ENCODE peak calls at places on chromosomes 7 and 10, in eight cellular contexts. M is Calu3, I is spleen, H is left ventricle myocardium inferior, G is HT1080, D is putamen, O is HCEC 1CT, X is iris pigment epithelial cell. J is an unnamed sample.

GRCh38 chr7:132084776-132085388 is 491.4 kb downstream of the PLXNA4 start:
- DNase-seq in M (no peak), I (no peak), H (no peak), G (peak), D (no peak), O (no peak), X (peak), J (no peak)

GRCh38 chr7:141427134-141427533 is 124.1 kb upstream of the AGK start:
- DNase-seq in M (no peak), I (no peak), H (no peak), G (no peak), D (no peak), O (no peak), X (no peak), J (no peak)

GRCh38 chr10:118965636-118966035 is 63.9 kb upstream of the NANOS1 start:
- DNase-seq in M (no peak), I (no peak), H (no peak), G (no peak), D (no peak), O (peak), X (no peak), J (no peak)

GRCh38 chr10:6068422-6068821 is 6.3 kb upstream of the IL2RA start:
- DNase-seq in M (no peak), I (peak), H (peak), G (no peak), D (no peak), O (no peak), X (no peak), J (no peak)

GRCh38 chr10:132787253-132788179 is 1.6 kb upstream of the NKX6-2 start:
- DNase-seq in M (no peak), I (no peak), H (no peak), G (no peak), D (no peak), O (no peak), X (no peak), J (no peak)

GRCh38 chr10:43294241-43294658 is 27.4 kb upstream of the RASGEF1A start:
- DNase-seq in M (no peak), I (no peak), H (no peak), G (no peak), D (no peak), O (no peak), X (no peak), J (no peak)

GRCh38 chr10:43998021-43998809 is 349.5 kb upstream of the ZNF32 start:
- DNase-seq in M (no peak), I (no peak), H (no peak), G (no peak), D (no peak), O (no peak), X (no peak), J (no peak)

GRCh38 chr10:74922921-74923320 is 96.5 kb downstream of the KAT6B start:
- DNase-seq in M (no peak), I (no peak), H (no peak), G (peak), D (no peak), O (peak), X (peak), J (no peak)

GRCh38 chr10:51468424-51468823 is 231.0 kb downstream of the CSTF2T start:
- DNase-seq in M (no peak), I (no peak), H (no peak), G (no peak), D (no peak), O (no peak), X (no peak), J (no peak)

GRCh38 chr10:77188511-77188910 is 449.1 kb downstream of the KCNMA1 start:
- DNase-seq in M (no peak), I (no peak), H (no peak), G (peak), D (no peak), O (peak), X (peak), J (no peak)

GRCh38 chr10:14383266-14383665 is 52.5 kb upstream of the FRMD4A start:
- DNase-seq in M (no peak), I (no peak), H (no peak), G (peak), D (no peak), O (no peak), X (peak), J (no peak)

GRCh38 chr7:128783143-128783799 is 7.7 kb upstream of the OPN1SW start:
- DNase-seq in M (no peak), I (no peak), H (peak), G (peak), D (peak), O (peak), X (peak), J (peak)

GRCh38 chr7:102253973-102254370 is 32.7 kb upstream of the SH2B2 start:
- DNase-seq in M (no peak), I (no peak), H (no peak), G (no peak), D (no peak), O (no peak), X (no peak), J (no peak)

GRCh38 chr7:125670926-125671572 is 741.4 kb upstream of the POT1 start:
- DNase-seq in M (no peak), I (no peak), H (no peak), G (peak), D (no peak), O (peak), X (peak), J (peak)

J was measured in RKO.